ENCODE peak calls at places on chromosome 11, in six cellular contexts. N is tibial nerve; Y is progenitor cell of endocrine pancreas; B is fibroblast of mammary gland; G is CD8-positive, alpha-beta T cell; W is fibroblast of lung. L is an unnamed sample.

GRCh38 chr11:130190371-130190881 is 30.8 kb downstream of the ST14 start:
- DNase-seq in W (no peak), B (no peak), Y (no peak), N (no peak), G (no peak), L (no peak)

GRCh38 chr11:105000797-105001196 is 22.2 kb downstream of the CASP5 start:
- DNase-seq in W (no peak), N (no peak), Y (no peak), B (peak), G (peak), L (peak)

GRCh38 chr11:1041936-1042608 is 5.6 kb upstream of the MUC6 start:
- DNase-seq in G (no peak), W (no peak), N (no peak), B (no peak), Y (no peak), L (no peak)

GRCh38 chr11:62909107-62909894 is 11.9 kb downstream of the CHRM1 start:
- DNase-seq in W (peak), N (peak), G (no peak), Y (peak), B (peak), L (peak)

GRCh38 chr11:19447150-19447566 is 206.4 kb upstream of the E2F8 start:
- DNase-seq in Y (no peak), G (no peak), N (no peak), B (peak), W (no peak), L (no peak)

GRCh38 chr11:46421257-46421880 is 29.8 kb upstream of the CHRM4 start:
- DNase-seq in N (no peak), G (no peak), Y (no peak), W (no peak), B (no peak), L (peak)

GRCh38 chr11:82883853-82884252 is 16.4 kb downstream of the PRCP start:
- DNase-seq in W (no peak), N (no peak), Y (no peak), G (no peak), B (no peak), L (no peak)

GRCh38 chr11:105609341-105609781 is 512 bp upstream of the GRIA4 start:
- DNase-seq in Y (no peak), B (peak), W (peak), N (no peak), G (no peak), L (peak)

GRCh38 chr11:6232899-6233298 is 1.5 kb downstream of the FHIP1B start:
- DNase-seq in W (no peak), G (no peak), N (no peak), Y (no peak), B (peak), L (no peak)

GRCh38 chr11:2933376-2934056 is 4.3 kb upstream of the PHLDA2 start:
- DNase-seq in Y (no peak), W (peak), N (peak), B (peak), G (no peak), L (no peak)

GRCh38 chr11:30395751-30396150 is 72.8 kb downstream of the ARL14EP start:
- DNase-seq in W (no peak), B (no peak), Y (no peak), N (no peak), G (no peak), L (no peak)

GRCh38 chr11:130510407-130511006 is 62.1 kb downstream of the ADAMTS15 start:
- DNase-seq in Y (no peak), W (peak), G (no peak), N (no peak), B (peak), L (no peak)

GRCh38 chr11:117823941-117824420 is 563 bp downstream of the FXYD2 start:
- DNase-seq in W (peak), N (no peak), G (no peak), B (peak), Y (no peak), L (peak)

GRCh38 chr11:72321381-72321996 is 77.5 kb upstream of the PHOX2A start:
- DNase-seq in G (no peak), W (peak), Y (no peak), B (peak), N (no peak), L (no peak)

GRCh38 chr11:75371930-75372876 is 20.7 kb upstream of the ARRB1 start:
- DNase-seq in B (peak), G (no peak), W (peak), N (no peak), Y (no peak), L (no peak)

GRCh38 chr11:72685560-72686480 is 11.6 kb upstream of the PDE2A start:
- DNase-seq in N (no peak), G (no peak), B (peak), Y (no peak), W (peak), L (no peak)

GRCh38 chr11:117792992-117793391 is 4.0 kb downstream of the DSCAML1 start:
- DNase-seq in N (no peak), G (no peak), W (no peak), Y (no peak), B (no peak), L (no peak)

GRCh38 chr11:10303558-10304363 is 1.1 kb upstream of the ADM start:
- DNase-seq in N (no peak), G (no peak), B (peak), Y (no peak), W (peak), L (peak)

GRCh38 chr11:64447717-64448598 is 89.0 kb downstream of the RPS6KA4 start:
- DNase-seq in Y (no peak), N (no peak), G (no peak), W (peak), B (no peak), L (peak)

GRCh38 chr11:108793138-108793537 is 128.3 kb downstream of the DDX10 start:
- DNase-seq in W (no peak), G (no peak), N (no peak), B (no peak), Y (no peak), L (no peak)

GRCh38 chr11:108793611-108794010 is 128.7 kb downstream of the DDX10 start:
- DNase-seq in Y (no peak), W (no peak), B (no peak), N (no peak), G (no peak), L (no peak)

GRCh38 chr11:108797578-108798100 is 132.8 kb downstream of the DDX10 start:
- DNase-seq in W (no peak), B (no peak), Y (no peak), G (no peak), N (no peak), L (no peak)

GRCh38 chr11:108790501-108791299 is 125.8 kb downstream of the DDX10 start:
- DNase-seq in W (no peak), Y (no peak), N (no peak), B (no peak), G (no peak), L (no peak)

GRCh38 chr11:108796551-108796950 is 131.7 kb downstream of the DDX10 start:
- DNase-seq in B (no peak), W (no peak), Y (no peak), G (no peak), N (no peak), L (no peak)
- TF ChIP-seq CTCF in B (no peak), W (no peak), Y (no peak), G (no peak), N (no peak), L (no peak)

DNA sequence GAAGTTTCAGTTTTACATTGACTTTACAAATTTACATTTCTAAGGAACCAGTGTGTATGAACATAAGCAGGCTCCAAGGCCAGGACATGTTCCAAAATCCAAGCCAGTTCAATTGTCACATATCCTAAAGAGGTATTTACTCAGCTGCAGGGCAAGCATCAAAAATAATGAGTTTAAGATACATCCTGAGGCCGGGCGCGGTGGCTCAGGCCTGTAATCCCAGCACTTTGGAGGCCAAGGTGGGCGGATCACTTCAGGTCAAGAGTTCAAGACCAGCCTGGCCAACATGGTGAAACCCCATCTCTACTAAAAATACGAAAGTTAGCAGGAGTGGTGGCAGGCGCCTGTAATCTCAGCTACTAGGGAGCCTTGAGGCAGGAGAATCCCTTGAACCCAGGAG is 39.0 kb upstream of the AKIP1 start:
- DNase-seq in N (no peak), W (no peak), Y (no peak), B (no peak), G (no peak), L (no peak)
- TF ChIP-seq CTCF in N (no peak), W (no peak), Y (no peak), B (no peak), G (no peak), L (no peak)

GRCh38 chr11:60765355-60765754 is 8.7 kb downstream of the MS4A15 start:
- DNase-seq in Y (no peak), G (no peak), N (no peak), W (no peak), B (no peak), L (no peak)

GRCh38 chr11:60763692-60764369 is 7.2 kb downstream of the MS4A15 start:
- DNase-seq in W (no peak), Y (no peak), G (no peak), B (no peak), N (no peak), L (no peak)

GRCh38 chr11:60764879-60765278 is 8.2 kb downstream of the MS4A15 start:
- DNase-seq in B (no peak), G (no peak), W (no peak), Y (no peak), N (no peak), L (no peak)

GRCh38 chr11:60761436-60762190 is 4.9 kb downstream of the MS4A15 start:
- DNase-seq in G (no peak), N (no peak), Y (no peak), W (no peak), B (no peak), L (no peak)

DNA sequence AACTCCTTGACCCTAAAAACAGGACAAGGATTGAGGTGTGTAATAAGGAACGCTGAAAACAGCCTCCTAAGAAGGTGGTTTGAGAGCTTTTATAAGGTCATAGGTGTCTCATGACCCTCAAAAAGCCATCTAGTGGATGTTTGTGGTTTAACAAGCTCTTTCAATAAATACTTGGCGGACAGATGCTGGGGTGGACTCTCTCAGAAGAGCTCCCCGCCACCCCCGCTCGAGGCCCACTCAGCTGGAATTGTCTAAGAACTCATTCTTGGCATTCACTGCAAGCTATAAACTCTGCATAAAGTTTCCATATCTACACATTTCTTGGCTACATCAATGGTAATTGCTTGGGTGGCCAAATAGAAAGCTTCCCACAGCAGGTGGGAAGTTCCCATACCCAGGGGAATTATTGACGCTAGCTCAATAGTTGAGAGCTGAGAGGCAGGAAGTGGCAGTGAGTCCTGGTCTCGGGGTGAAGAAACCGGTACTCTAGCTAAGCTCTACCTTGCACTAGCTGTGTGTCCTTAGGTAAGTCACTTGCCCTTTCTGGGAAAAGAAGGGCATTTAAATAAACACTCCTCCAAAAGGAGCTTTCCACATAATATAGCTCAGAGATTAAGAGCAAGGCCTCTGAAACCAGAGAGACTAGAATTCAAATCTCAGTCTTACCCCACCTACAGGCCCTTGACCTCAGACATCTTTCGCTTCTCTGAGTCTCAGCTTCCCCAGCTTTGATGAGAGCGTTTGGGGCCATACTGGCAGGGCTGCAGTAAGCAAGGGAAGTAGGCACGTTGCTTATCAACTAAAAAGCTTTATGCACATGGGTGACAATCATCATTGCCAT is 6.4 kb downstream of the MS4A15 start:
- DNase-seq in G (no peak), W (no peak), Y (no peak), B (no peak), N (no peak), L (no peak)
- TF ChIP-seq CTCF in G (no peak), W (peak), Y (peak), B (peak), N (peak), L (peak)

GRCh38 chr11:36583667-36584066 is 10.6 kb upstream of the IFTAP start:
- DNase-seq in G (no peak), B (no peak), N (no peak), W (no peak), Y (no peak), L (no peak)
- TF ChIP-seq CTCF in G (no peak), B (no peak), N (no peak), W (no peak), Y (no peak), L (peak)

GRCh38 chr11:70578371-70578770 is 180.0 kb downstream of the CTTN start:
- DNase-seq in N (no peak), G (no peak), B (no peak), Y (no peak), W (no peak), L (no peak)
- TF ChIP-seq CTCF in N (no peak), G (no peak), B (no peak), Y (no peak), W (no peak), L (no peak)

GRCh38 chr11:66478823-66479740 is 1.2 kb upstream of the DPP3 start:
- DNase-seq in Y (no peak), B (peak), N (no peak), W (peak), G (no peak), L (no peak)
- TF ChIP-seq CTCF in Y (peak), B (peak), N (peak), W (peak), G (peak), L (peak)

DNA sequence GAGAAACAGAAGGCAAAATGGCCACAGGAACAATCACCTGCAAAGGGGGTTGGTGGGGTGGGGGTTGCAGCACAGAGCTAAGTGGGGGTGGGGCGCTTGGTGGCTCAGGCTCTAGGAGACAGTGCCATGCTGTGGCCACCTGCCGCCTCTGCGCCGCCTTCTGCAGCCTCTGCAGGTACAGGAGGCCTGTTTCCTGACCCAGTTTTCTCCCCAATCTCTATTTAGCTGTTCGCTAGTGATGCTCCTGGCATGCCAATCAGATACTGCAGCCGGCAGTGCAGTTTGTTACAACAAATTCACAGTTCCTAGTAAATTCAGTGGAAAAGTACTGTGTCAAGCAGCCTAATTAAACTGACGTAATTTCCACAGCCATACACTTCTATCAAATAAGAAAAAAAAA is 106.4 kb downstream of the SERGEF start:
- DNase-seq in Y (peak), B (no peak), N (no peak), G (no peak), W (no peak), L (peak)
- TF ChIP-seq CTCF in Y (peak), B (no peak), N (no peak), G (no peak), W (no peak), L (peak)

L was measured in WERI-Rb-1.